ENCODE peak calls at places on chromosome 13, in ten cellular contexts. Y, R, G, U, B, I, L, W, V and S are unnamed samples.

GRCh38 chr13:98741741-98742435 is 10.6 kb downstream of the SLC15A1 start:
- DNase-seq in Y (no peak), R (no peak), G (no peak), U (no peak), B (no peak), I (no peak), L (no peak), W (no peak), V (no peak), S (no peak)

GRCh38 chr13:24097667-24098066 is 62.9 kb upstream of the SPATA13 start:
- DNase-seq in Y (no peak), R (no peak), G (no peak), U (no peak), B (no peak), I (no peak), L (no peak), W (no peak), V (no peak), S (no peak)

GRCh38 chr13:52779028-52779612 is 39.5 kb upstream of the CNMD start:
- DNase-seq in Y (no peak), R (no peak), G (no peak), U (peak; percentile 62), B (no peak), I (no peak), L (no peak), W (no peak), V (no peak), S (no peak)

GRCh38 chr13:30149248-30149647 is 158.1 kb downstream of the KATNAL1 start:
- DNase-seq in Y (no peak), R (no peak), G (no peak), U (no peak), B (no peak), I (no peak), L (no peak), W (no peak), V (no peak), S (no peak)

GRCh38 chr13:26957163-26957562 is 196.6 kb upstream of the GPR12 start:
- DNase-seq in Y (no peak), R (no peak), G (no peak), U (no peak), B (peak; percentile 4), I (no peak), L (no peak), W (no peak), V (no peak), S (no peak)

GRCh38 chr13:113187905-113188595 is 20.4 kb downstream of the PCID2 start:
- DNase-seq in Y (no peak), R (no peak), G (no peak), U (no peak), B (no peak), I (no peak), L (peak; percentile 88), W (no peak), V (no peak), S (no peak)

GRCh38 chr13:42747399-42747873 is 33.9 kb upstream of the FAM216B start:
- DNase-seq in Y (no peak), R (peak; percentile 64), G (no peak), U (no peak), B (no peak), I (no peak), L (peak; percentile 98), W (peak; percentile 96), V (no peak), S (peak; percentile 40)

GRCh38 chr13:40164137-40164536 is 502.3 kb downstream of the FOXO1 start:
- DNase-seq in Y (no peak), R (peak; percentile 25), G (no peak), U (no peak), B (no peak), I (no peak), L (no peak), W (peak; percentile 44), V (no peak), S (no peak)

GRCh38 chr13:60448907-60449510 is 52.0 kb downstream of the TDRD3 start:
- DNase-seq in Y (no peak), R (peak; percentile 52), G (no peak), U (peak; percentile 46), B (peak; percentile 38), I (no peak), L (peak; percentile 72), W (peak; percentile 12), V (no peak), S (no peak)

GRCh38 chr13:20721454-20722357 is 18.2 kb downstream of the IL17D start:
- DNase-seq in Y (peak; percentile 62), R (peak; percentile 54), G (peak; percentile 73), U (peak; percentile 77), B (no peak), I (no peak), L (peak; percentile 58), W (peak; percentile 69), V (peak; percentile 46), S (peak; percentile 43)

GRCh38 chr13:66069570-66069969 is 1160.6 kb downstream of the PCDH9 start:
- DNase-seq in Y (no peak), R (no peak), G (no peak), U (no peak), B (no peak), I (no peak), L (peak; percentile 42), W (peak; percentile 37), V (no peak), S (no peak)

GRCh38 chr13:78608705-78609463 is 5.5 kb upstream of the POU4F1 start:
- DNase-seq in Y (peak; percentile 31), R (no peak), G (no peak), U (peak; percentile 58), B (no peak), I (no peak), L (no peak), W (no peak), V (no peak), S (no peak)

GRCh38 chr13:86792153-86792651 is 879.0 kb upstream of the SLITRK5 start:
- DNase-seq in Y (peak; percentile 41), R (no peak), G (no peak), U (no peak), B (no peak), I (no peak), L (no peak), W (no peak), V (no peak), S (no peak)

GRCh38 chr13:108475181-108475580 is 154.2 kb upstream of the MYO16 start:
- DNase-seq in Y (no peak), R (no peak), G (no peak), U (no peak), B (no peak), I (no peak), L (no peak), W (no peak), V (no peak), S (no peak)
- TF ChIP-seq CTCF in Y (no peak), R (no peak), G (no peak), U (no peak), B (no peak), I (no peak), L (no peak), W (no peak), V (no peak), S (no peak)

DNA sequence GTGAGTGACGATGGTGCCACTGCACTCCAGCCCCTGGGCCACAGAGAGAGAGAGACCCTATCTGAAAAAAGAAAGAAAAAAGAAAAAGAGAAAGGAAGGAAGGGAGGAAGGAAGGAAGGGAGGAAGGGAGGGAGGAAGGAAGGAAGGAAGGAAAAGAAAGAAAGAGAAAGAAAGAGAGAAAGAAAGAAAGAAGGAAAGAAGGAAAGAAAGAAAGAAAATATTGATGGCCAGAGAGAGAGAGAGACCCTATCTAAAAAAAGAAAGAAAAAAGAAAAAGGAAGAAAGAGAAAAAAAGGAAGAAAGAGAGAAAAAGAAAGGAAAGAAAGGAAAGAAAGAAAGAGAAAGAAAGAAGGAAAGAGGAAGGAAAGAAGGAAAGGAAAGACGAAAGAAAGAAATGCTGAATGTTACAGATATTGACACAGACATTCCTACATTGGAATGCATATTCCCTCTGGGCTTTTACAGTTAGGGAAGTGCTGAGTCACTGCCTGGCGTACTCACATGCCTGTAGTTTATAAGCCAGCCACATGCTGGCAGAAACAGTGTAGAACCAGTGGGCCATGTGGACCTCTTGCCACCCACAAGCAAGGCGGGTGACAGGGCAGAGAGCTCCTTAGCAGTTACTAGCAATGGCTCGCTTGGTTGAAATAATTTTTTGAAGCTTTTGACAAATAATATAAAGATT is 34.6 kb upstream of the SLC46A3 start:
- DNase-seq in Y (peak; percentile 36), R (peak; percentile 92), G (peak; percentile 69), U (no peak), B (no peak), I (no peak), L (peak; percentile 88), W (peak; percentile 89), V (no peak), S (peak; percentile 85)
- TF ChIP-seq CTCF in Y (no peak), R (no peak), G (peak; percentile 14), U (no peak), B (no peak), I (no peak), L (peak; percentile 16), W (no peak), V (no peak), S (peak; percentile 37)

DNA sequence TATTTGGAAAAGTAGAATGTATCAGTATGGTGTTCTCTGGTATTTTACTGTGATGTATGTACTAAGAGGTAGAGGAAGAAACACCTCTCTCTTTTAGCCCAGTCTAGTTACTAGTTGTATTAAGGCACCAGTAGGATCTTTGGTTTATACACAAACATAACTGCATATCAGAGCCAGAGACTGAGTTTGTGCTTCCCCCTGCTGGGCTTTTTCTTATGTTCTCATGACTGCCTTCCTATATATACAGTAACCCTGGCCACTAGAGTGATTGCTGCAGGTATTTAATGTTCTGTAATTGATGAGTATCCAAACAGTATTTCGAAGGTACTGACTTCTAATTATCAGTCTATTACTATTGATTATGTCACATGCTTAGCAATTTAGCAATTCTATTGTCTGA is 202.5 kb upstream of the KLHL1 start:
- DNase-seq in Y (peak; percentile 29), R (peak; percentile 63), G (no peak), U (peak; percentile 46), B (peak; percentile 0), I (no peak), L (peak; percentile 66), W (no peak), V (no peak), S (peak; percentile 1)
- TF ChIP-seq CTCF in Y (no peak), R (peak; percentile 62), G (peak; percentile 6), U (peak; percentile 57), B (peak; percentile 58), I (peak; percentile 59), L (peak; percentile 55), W (no peak), V (no peak), S (no peak)

DNA sequence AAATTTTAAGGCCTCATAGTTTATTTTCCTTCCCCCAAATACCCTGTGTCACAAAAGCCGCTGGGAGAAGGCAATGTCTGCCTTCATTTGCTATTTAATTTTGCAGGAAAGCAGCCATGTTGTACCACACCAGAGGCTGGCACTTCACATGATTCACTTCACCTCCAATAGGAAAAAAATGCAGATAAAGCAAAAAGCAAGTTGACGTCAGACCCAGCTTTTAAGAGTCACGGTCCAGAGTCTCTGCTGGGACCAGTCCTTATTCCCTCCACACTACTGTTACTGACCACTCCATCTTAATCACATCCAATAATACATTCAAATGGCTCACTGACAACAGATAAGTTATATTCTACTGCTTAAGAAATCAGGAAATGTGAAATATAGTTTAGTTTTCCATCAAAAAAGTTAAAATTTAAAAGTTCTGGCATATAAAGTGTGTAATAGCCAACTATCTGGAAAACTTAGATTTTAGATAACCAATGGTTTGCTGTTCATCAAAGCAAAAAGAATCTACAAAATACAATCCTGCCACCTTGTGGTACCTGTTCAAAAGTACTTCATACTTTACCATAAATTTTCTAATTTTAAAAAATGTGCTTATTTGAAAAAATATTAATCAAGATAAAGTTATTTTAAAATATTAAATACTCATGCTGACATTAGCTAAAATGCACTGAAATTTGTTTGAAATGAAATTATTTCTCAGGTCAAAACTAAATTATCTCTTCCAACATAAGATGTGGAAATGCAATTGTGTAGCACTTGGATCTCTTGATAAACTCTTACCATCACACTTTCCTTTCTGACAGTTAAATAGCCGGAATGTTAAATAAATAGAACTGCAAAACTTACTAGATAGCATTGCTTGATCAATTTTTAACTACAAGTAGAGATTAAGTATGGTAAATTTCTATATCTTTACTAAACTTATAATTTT is 97.3 kb downstream of the SERP2 start:
- DNase-seq in Y (no peak), R (peak; percentile 50), G (no peak), U (peak; percentile 35), B (peak; percentile 57), I (no peak), L (peak; percentile 51), W (no peak), V (no peak), S (peak; percentile 13)
- TF ChIP-seq CTCF in Y (no peak), R (peak; percentile 54), G (peak; percentile 59), U (peak; percentile 63), B (peak; percentile 81), I (peak; percentile 76), L (peak; percentile 39), W (no peak), V (no peak), S (peak; percentile 75)